ENCODE peak calls at places on chromosomes 4 and X, in five cellular contexts. Q is choroid plexus epithelial cell, U is PC-3, W is OCI-LY7, J is lower lobe of right lung. S is an unnamed sample.

GRCh38 chr4:85515701-85516100 is 40.8 kb downstream of the ARHGAP24 start:
- DNase-seq in Q (no peak), W (no peak), J (no peak), U (no peak), S (no peak)

GRCh38 chr4:85909851-85910250 is 434.9 kb downstream of the ARHGAP24 start:
- DNase-seq in W (no peak), J (peak), U (no peak), Q (no peak), S (no peak)

GRCh38 chr4:109977854-109978501 is 65.3 kb downstream of the EGF start:
- DNase-seq in J (no peak), U (peak), W (peak), Q (peak), S (peak)

GRCh38 chr4:47271296-47271695 is 192.2 kb downstream of the COMMD8 start:
- DNase-seq in J (no peak), W (no peak), U (no peak), Q (no peak), S (no peak)

GRCh38 chrX:55839480-55839879 is 121.9 kb downstream of the RRAGB start:
- DNase-seq in Q (no peak), J (no peak), W (no peak), U (no peak), S (no peak)

GRCh38 chr4:178316211-178316610 is 874.0 kb upstream of the AGA start:
- DNase-seq in W (no peak), U (no peak), J (no peak), Q (no peak), S (no peak)

GRCh38 chrX:150536455-150537116 is 31.8 kb upstream of the MTM1 start:
- DNase-seq in Q (no peak), J (no peak), W (no peak), U (no peak), S (no peak)

GRCh38 chrX:77342028-77342427 is 105.2 kb upstream of the FGF16 start:
- DNase-seq in J (no peak), W (no peak), Q (no peak), U (no peak), S (no peak)

GRCh38 chrX:149131780-149132179 is 373.3 kb downstream of the IDS start:
- DNase-seq in Q (peak), J (no peak), W (no peak), U (no peak), S (peak)

GRCh38 chrX:44462851-44463250 is 79.8 kb downstream of the FUNDC1 start:
- DNase-seq in U (no peak), J (no peak), Q (peak), W (no peak), S (peak)

GRCh38 chr4:164056426-164057142 is 562.1 kb downstream of the TMA16 start:
- DNase-seq in J (no peak), W (no peak), U (no peak), Q (no peak), S (no peak)

GRCh38 chrX:154094833-154095232 is 2.7 kb downstream of the MECP2 start:
- DNase-seq in U (no peak), Q (no peak), J (no peak), W (no peak), S (no peak)

GRCh38 chr4:158080354-158080753 is 92.5 kb downstream of the GASK1B start:
- DNase-seq in U (no peak), W (no peak), Q (no peak), J (no peak), S (no peak)

GRCh38 chr4:1169691-1170096 is 2.7 kb downstream of the SPON2 start:
- DNase-seq in U (no peak), J (peak), W (no peak), Q (no peak), S (no peak)

GRCh38 chr4:36256398-36256828 is 12.1 kb upstream of the ARAP2 start:
- DNase-seq in U (no peak), J (no peak), Q (no peak), W (peak), S (no peak)

GRCh38 chr4:173782660-173783059 is 252.6 kb upstream of the HAND2 start:
- DNase-seq in J (no peak), W (no peak), U (no peak), Q (no peak), S (no peak)

GRCh38 chr4:1041936-1042330 is 30.5 kb downstream of the FGFRL1 start:
- DNase-seq in Q (no peak), U (no peak), J (peak), W (no peak), S (no peak)

GRCh38 chr4:76803522-76803921 is 94.4 kb downstream of the SOWAHB start:
- DNase-seq in Q (peak), J (no peak), U (peak), W (no peak), S (peak)

GRCh38 chr4:102438873-102439614 is 62.1 kb upstream of the NFKB1 start:
- DNase-seq in U (peak), W (no peak), J (no peak), Q (peak), S (peak)

GRCh38 chrX:150314186-150314585 is 48.9 kb upstream of the MAMLD1 start:
- DNase-seq in Q (no peak), W (no peak), U (no peak), J (no peak), S (no peak)

GRCh38 chr4:61555789-61556188 is 355.7 kb downstream of the ADGRL3 start:
- DNase-seq in Q (peak), W (no peak), J (no peak), U (peak), S (peak)

GRCh38 chr4:124854968-124855367 is 142.4 kb upstream of the ANKRD50 start:
- DNase-seq in W (no peak), J (no peak), Q (peak), U (no peak), S (peak)

GRCh38 chrX:70082723-70083122 is 20.5 kb downstream of the OTUD6A start:
- DNase-seq in J (no peak), U (no peak), Q (no peak), W (no peak), S (no peak)

GRCh38 chrX:153769865-153770605 is 6.0 kb downstream of the PLXNB3 start:
- DNase-seq in W (no peak), Q (no peak), J (no peak), U (no peak), S (no peak)

DNA sequence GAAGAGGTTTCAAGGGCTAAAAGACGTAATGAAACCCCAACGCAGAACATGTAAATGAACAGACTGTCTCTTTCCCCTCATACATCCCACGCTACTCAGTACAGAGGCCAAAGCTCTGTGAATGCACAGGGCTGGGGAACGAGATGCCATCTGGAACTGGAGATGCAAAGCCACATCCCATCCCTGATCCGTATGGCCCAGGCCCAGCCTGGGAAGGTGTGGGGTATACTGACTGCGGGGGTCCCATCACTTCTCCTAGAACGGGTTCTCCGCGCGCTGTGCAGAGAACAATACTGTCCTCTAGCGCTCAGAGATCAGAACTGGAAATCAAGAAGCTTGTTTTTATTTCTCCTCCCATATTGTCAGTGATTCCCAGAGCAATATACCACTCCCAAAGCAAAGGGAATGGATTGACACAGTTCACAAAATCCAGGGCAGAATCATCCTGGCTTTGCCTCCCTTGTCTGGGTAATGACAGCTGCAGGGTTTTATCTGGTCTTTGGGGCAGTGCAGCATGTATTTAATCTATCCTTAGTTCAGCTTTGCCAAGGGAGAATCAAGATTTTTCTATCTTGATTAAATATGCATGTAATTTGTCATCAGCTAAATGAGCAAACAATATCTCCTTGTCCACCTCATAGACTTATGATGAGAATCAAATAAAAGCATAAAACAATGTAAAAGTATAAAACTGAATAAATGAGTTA is 47.3 kb upstream of the TLR3 start:
- DNase-seq in U (peak), Q (peak), J (no peak), W (peak), S (peak)
- TF ChIP-seq CTCF in U (peak), Q (peak), J (peak), W (peak), S (peak)

GRCh38 chrX:114584434-114584943 is 603 bp downstream of the HTR2C start:
- DNase-seq in J (no peak), U (no peak), Q (no peak), W (no peak), S (no peak)
- H3K4me3 ChIP-seq in J (peak), U (no peak), Q (no peak), W (no peak), S (no peak)

DNA sequence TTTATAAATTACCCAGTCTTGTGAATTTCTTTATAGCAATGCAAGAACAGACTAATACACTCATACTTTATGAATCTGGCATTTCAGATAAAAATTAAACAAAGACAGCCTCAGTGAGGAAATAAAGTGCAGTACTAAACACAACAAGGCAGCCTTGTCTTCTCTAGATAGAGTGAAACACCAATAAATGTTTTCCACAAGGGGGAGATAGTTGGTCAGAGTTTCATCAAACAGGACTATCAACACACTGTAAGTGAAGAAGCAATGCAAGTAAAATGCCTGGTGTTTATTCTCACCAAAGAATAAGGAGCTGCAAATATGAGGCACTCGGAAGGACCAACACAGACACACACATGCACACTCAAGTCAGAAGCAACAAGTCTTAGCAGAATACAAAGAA is 62.8 kb downstream of the FAM9B start:
- DNase-seq in J (no peak), W (peak), Q (peak), U (peak), S (peak)
- TF ChIP-seq CTCF in J (peak), W (peak), Q (peak), U (peak), S (peak)

GRCh38 chr4:185144601-185145240 is 1.7 kb downstream of the SLC25A4 start:
- DNase-seq in Q (no peak), W (no peak), J (no peak), U (no peak), S (no peak)
- H3K4me3 ChIP-seq in Q (no peak), W (no peak), J (peak), U (peak), S (no peak)

DNA sequence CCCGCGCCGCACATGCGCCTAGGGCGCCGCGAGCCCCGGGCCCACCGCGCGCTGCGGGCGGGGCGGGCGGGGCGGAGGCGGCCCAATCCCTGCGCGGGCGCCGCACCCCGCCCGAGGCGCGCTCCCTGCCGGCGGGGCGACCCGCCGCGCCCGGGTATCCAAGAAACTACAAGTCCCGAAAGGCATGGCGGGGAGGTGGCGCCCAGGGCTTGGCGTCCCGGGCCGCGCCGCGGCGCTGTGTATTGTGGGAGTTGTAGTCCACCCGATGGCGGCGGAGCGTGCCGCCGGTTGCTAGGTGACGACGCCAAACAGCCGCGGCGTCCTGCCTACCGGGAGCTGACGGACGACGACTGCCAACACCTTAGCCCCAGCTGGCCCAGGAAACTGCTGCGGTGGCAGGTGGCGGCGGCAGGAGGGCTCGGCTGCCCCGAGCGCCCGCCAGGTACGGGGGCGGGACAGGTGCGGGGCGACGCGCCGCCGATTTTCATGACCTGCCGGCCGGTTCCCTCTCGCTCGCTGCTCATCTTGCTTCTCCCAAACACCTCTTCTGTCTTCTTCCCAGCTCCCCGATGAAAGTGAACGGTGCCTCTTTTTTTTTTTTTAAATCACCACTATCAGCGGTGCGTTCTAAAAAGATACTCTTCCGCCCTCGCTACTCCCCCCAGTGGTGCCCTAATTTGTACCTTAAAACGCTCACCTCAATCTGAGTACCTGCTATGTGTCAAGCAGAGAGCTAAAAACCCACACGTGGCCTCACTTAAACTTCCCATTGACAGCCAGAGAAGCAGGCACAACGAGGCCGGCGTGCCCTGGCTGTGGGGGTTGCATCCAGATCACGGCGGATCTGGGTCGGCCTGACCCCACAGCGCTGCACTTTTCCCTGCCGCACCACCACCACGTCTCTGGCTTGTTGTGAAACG is at the start of gene CFAP99:
- DNase-seq in U (peak), Q (peak), W (peak), J (peak), S (peak)
- TF ChIP-seq CTCF in U (no peak), Q (no peak), W (peak), J (no peak), S (peak)

GRCh38 chr4:81031389-81032173 is 1.1 kb downstream of the BMP3 start:
- DNase-seq in Q (no peak), U (no peak), W (peak), J (peak), S (no peak)
- H3K4me3 ChIP-seq in Q (no peak), U (peak), W (peak), J (peak), S (peak)

GRCh38 chr4:65467280-65467679 is 203.0 kb downstream of the EPHA5 start:
- DNase-seq in W (no peak), Q (no peak), U (no peak), J (no peak), S (peak)

GRCh38 chr4:65461781-65462180 is 208.5 kb downstream of the EPHA5 start:
- DNase-seq in W (no peak), U (peak), Q (no peak), J (no peak), S (no peak)
- TF ChIP-seq CTCF in W (no peak), U (peak), Q (no peak), J (no peak), S (no peak)

DNA sequence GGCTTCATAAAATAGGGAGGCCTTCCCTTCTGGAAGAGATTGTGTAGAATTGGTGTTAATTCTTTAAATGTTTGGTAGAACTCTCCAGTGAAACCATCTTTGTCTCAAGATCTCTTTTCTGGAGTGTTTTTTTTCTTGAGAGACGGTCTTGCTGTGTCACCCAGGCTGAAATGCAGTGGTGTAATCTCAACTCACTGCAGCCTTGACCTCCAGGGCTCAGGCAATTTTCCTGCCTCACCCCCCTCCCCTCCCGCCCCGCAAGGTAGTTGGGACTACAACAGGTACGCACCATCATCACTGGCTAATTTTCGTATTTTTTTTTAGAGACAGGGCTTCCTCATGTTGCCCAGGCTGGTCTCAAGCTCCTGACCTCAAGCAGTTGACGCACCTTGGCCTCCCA is 12.1 kb downstream of the SMS start:
- DNase-seq in Q (no peak), U (no peak), W (no peak), J (no peak), S (no peak)
- H3K4me3 ChIP-seq in Q (no peak), U (no peak), W (no peak), J (no peak), S (no peak)

GRCh38 chr4:186445040-186445439 is 110.3 kb downstream of the MTNR1A start:
- DNase-seq in Q (no peak), W (no peak), J (no peak), U (no peak), S (no peak)

GRCh38 chr4:186451982-186452381 is 103.4 kb downstream of the MTNR1A start:
- DNase-seq in J (no peak), Q (no peak), W (no peak), U (no peak), S (no peak)

DNA sequence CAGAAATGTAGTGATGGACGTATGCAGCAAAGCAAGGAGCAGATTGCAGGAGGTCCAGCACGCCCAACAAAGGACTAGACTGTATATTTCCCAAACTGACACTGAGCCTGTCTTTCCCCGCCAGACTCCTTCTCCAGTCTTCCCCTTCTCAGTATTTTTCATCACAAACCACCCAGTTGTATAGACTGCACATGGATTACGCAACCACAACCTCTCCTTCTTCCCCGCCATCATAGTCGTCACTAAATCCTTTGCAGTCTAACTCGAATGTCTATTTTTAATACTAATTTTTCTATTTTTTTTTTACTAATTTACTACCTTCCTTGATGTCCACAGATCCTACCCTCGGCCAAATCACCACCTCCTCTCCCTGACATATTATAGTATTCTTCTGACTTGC is 105.4 kb downstream of the MTNR1A start:
- DNase-seq in J (no peak), W (no peak), Q (no peak), U (no peak), S (no peak)
- TF ChIP-seq CTCF in J (no peak), W (no peak), Q (no peak), U (no peak), S (no peak)

DNA sequence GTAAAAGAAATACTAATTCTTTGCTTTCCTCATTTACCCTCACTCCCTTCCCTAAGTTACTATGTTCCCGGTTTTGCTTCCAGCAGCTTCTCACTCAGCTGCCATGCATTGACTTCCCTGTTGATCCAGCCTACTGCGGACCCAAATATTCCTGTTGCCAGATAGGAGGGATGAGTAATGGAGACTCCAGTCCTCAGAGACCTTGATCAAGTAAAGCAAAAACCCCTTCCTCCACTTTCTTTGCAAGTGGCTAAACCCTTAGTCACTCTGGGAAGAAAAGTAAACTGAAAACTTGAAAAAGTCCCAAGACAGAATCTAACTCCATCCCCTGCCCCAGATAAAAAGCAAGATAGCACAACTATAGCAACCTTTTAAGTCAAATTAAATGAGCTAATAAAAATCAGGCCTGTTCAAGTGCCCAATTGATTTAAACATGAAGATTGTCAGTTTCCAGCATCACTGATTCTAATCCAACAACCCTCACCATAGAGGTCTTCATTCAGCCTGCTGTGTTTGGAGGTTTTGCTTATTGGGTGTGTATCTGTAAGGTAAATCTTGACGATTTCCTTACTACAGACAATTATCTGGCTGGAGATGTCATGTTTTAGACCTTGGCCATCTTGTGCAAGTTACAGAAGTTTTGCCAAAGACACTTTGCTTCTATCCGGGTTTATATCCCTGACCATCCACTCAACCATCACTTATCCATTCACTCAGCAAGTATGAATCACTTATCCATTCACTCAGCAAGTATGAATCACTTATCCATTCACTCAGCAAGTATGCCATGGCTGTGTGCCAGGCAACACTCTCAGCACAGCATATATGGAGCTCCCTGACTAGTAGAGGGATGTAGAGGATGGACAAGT is 17.6 kb downstream of the FGFBP1 start:
- DNase-seq in W (no peak), Q (peak), U (peak), J (peak), S (peak)
- H3K4me3 ChIP-seq in W (no peak), Q (no peak), U (peak), J (no peak), S (no peak)